ENCODE peak calls at places on chromosomes 13 and 19, in four cellular contexts. C, T, H and N are unnamed samples.

GRCh38 chr13:81409284-81409683 is 1068.4 kb upstream of the SPRY2 start:
- DNase-seq in C (no peak), T (no peak), H (no peak), N (no peak)

GRCh38 chr13:112726018-112726767 is 36.4 kb downstream of the ATP11A start:
- DNase-seq in C (no peak), T (no peak), H (no peak), N (no peak)

GRCh38 chr19:17944301-17944700 is 11.5 kb downstream of the CCDC124 start:
- DNase-seq in C (no peak), T (no peak), H (no peak), N (no peak)

GRCh38 chr13:75507027-75508001 is 25.3 kb upstream of the TBC1D4 start:
- DNase-seq in C (no peak), T (no peak), H (no peak), N (no peak)

GRCh38 chr13:21837841-21838551 is 167.1 kb downstream of the FGF9 start:
- DNase-seq in C (no peak), T (no peak), H (peak), N (no peak)

GRCh38 chr19:48611872-48612271 is 3.0 kb downstream of the FAM83E start:
- DNase-seq in C (no peak), T (no peak), H (no peak), N (no peak)

GRCh38 chr13:102097708-102098107 is 304.1 kb downstream of the FGF14 start:
- DNase-seq in C (no peak), T (no peak), H (no peak), N (no peak)

GRCh38 chr13:98022210-98022609 is 68.7 kb downstream of the IPO5 start:
- DNase-seq in C (no peak), T (no peak), H (peak), N (no peak)

GRCh38 chr19:5005096-5005495 is 36.2 kb downstream of the KDM4B start:
- DNase-seq in C (no peak), T (no peak), H (no peak), N (no peak)

GRCh38 chr13:32472194-32472621 is 44.3 kb upstream of the N4BP2L1 start:
- DNase-seq in C (peak), T (no peak), H (no peak), N (no peak)

GRCh38 chr13:113861433-113862030 is 2.3 kb downstream of the GAS6 start:
- DNase-seq in C (no peak), T (peak), H (no peak), N (no peak)

GRCh38 chr13:94829201-94829600 is 116.9 kb upstream of the SOX21 start:
- DNase-seq in C (no peak), T (no peak), H (no peak), N (no peak)

GRCh38 chr13:39787086-39787487 is 131.6 kb downstream of the COG6 start:
- DNase-seq in C (no peak), T (no peak), H (no peak), N (no peak)

GRCh38 chr13:67369895-67370660 is 139.9 kb upstream of the PCDH9 start:
- DNase-seq in C (no peak), T (no peak), H (no peak), N (no peak)
- TF ChIP-seq EP300 in C (no peak), T (no peak), H (no peak), N (no peak)

GRCh38 chr13:69619651-69620050 is 488.0 kb upstream of the ATXN8OS start:
- DNase-seq in C (no peak), T (no peak), H (no peak), N (no peak)

GRCh38 chr13:69617587-69617986 is 490.0 kb upstream of the ATXN8OS start:
- DNase-seq in C (no peak), T (no peak), H (no peak), N (no peak)

GRCh38 chr13:69618838-69619237 is 488.8 kb upstream of the ATXN8OS start:
- DNase-seq in C (no peak), T (no peak), H (no peak), N (no peak)

GRCh38 chr13:69616398-69616797 is 491.2 kb upstream of the ATXN8OS start:
- DNase-seq in C (no peak), T (no peak), H (no peak), N (no peak)

GRCh38 chr13:69618393-69618792 is 489.2 kb upstream of the ATXN8OS start:
- DNase-seq in C (no peak), T (no peak), H (no peak), N (no peak)
- TF ChIP-seq EZH2 in C (no peak), T (no peak), H (no peak), N (no peak)

GRCh38 chr13:60572003-60572792 is 175.2 kb downstream of the TDRD3 start:
- DNase-seq in C (no peak), T (no peak), H (peak), N (no peak)
- TF ChIP-seq EP300 in C (no peak), T (no peak), H (peak), N (no peak)

GRCh38 chr19:2253106-2254051 is 2.8 kb downstream of the JSRP1 start:
- DNase-seq in C (no peak), T (peak), H (peak), N (no peak)
- TF ChIP-seq EZH2 in C (no peak), T (no peak), H (no peak), N (no peak)

DNA sequence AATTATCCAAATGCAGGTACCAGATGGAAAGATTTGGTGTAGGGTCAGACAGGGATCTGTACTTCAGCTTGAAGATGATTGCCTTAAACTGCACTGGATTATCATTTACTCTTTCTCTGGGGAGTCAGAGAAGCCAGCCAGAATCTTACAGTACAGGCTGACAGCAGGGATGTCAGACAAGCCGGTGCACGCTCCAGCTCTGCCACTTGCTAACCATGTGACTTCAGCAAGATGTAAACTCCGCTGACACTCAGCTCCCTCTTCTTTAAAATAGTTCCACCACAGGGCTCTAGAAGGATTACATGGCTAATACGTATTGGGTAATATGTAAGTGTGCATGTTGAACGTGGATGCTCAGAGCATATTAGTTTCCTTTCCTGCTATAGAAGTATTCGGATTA is 251.4 kb upstream of the MAB21L1 start:
- DNase-seq in C (no peak), T (no peak), H (no peak), N (no peak)
- TF ChIP-seq EP300 in C (no peak), T (no peak), H (no peak), N (no peak)